ENCODE peak calls at places on chromosomes 16 and 17, in seven cellular contexts. Z, L, Y, U, F, Q and K are unnamed samples.
A peak's percentile ranks its signal among the peaks of the same experiment; 100 is the strongest.

GRCh38 chr17:82175951-82176350 is 36.7 kb downstream of the CCDC57 start:
- DNase-seq in Z (no peak), L (no peak), Y (no peak), U (no peak), F (no peak), Q (no peak), K (no peak)

GRCh38 chr16:14300631-14301149 is 229.6 kb downstream of the MRTFB start:
- DNase-seq in Z (peak; percentile 88), L (peak; percentile 89), Y (no peak), U (peak; percentile 89), F (peak; percentile 77), Q (peak; percentile 54), K (peak; percentile 34)

GRCh38 chr16:2148714-2149629 is 547 bp downstream of the RAB26 start:
- DNase-seq in Z (no peak), L (no peak), Y (no peak), U (no peak), F (no peak), Q (no peak), K (no peak)

GRCh38 chr17:71824671-71825070 is 296.1 kb upstream of the SOX9 start:
- DNase-seq in Z (no peak), L (no peak), Y (no peak), U (no peak), F (no peak), Q (no peak), K (no peak)

GRCh38 chr16:24156777-24157176 is 99.4 kb upstream of the CACNG3 start:
- DNase-seq in Z (no peak), L (no peak), Y (no peak), U (no peak), F (no peak), Q (no peak), K (no peak)

GRCh38 chr17:79305831-79306687 is 231.4 kb downstream of the ENGASE start:
- DNase-seq in Z (no peak), L (no peak), Y (no peak), U (peak; percentile 8), F (no peak), Q (no peak), K (no peak)

GRCh38 chr17:7774037-7774659 is 56.6 kb downstream of the DNAH2 start:
- DNase-seq in Z (peak; percentile 83), L (peak; percentile 79), Y (no peak), U (peak; percentile 76), F (peak; percentile 57), Q (no peak), K (no peak)

GRCh38 chr16:80019395-80019794 is 418.9 kb upstream of the MAF start:
- DNase-seq in Z (no peak), L (no peak), Y (no peak), U (no peak), F (no peak), Q (no peak), K (no peak)

GRCh38 chr17:77729587-77729986 is 228.9 kb upstream of the TNRC6C start:
- DNase-seq in Z (no peak), L (no peak), Y (no peak), U (no peak), F (no peak), Q (no peak), K (no peak)

GRCh38 chr17:16927641-16928321 is 44.1 kb downstream of the TNFRSF13B start:
- DNase-seq in Z (no peak), L (no peak), Y (no peak), U (no peak), F (no peak), Q (no peak), K (no peak)

GRCh38 chr17:57051886-57052342 is 33.1 kb upstream of the AKAP1 start:
- DNase-seq in Z (no peak), L (no peak), Y (no peak), U (no peak), F (no peak), Q (no peak), K (no peak)

GRCh38 chr17:39527220-39527813 is 66.0 kb downstream of the CDK12 start:
- DNase-seq in Z (peak; percentile 15), L (no peak), Y (no peak), U (peak; percentile 49), F (peak; percentile 9), Q (peak; percentile 35), K (no peak)

GRCh38 chr17:69428252-69428980 is 13.9 kb downstream of the MAP2K6 start:
- DNase-seq in Z (no peak), L (no peak), Y (no peak), U (no peak), F (no peak), Q (no peak), K (no peak)

GRCh38 chr17:41065829-41066624 is at the start of gene KRTAP2-4:
- DNase-seq in Z (peak; percentile 30), L (peak; percentile 90), Y (no peak), U (peak; percentile 47), F (peak; percentile 94), Q (no peak), K (no peak)

GRCh38 chr17:80866050-80866793 is 125.4 kb upstream of the CHMP6 start:
- DNase-seq in Z (peak; percentile 67), L (peak; percentile 45), Y (peak; percentile 83), U (peak; percentile 71), F (peak; percentile 75), Q (peak; percentile 86), K (peak; percentile 59)
- TF ChIP-seq CTCF in Z (peak; percentile 94), L (peak; percentile 83), Y (peak; percentile 77), U (peak; percentile 85), F (peak; percentile 91), Q (peak; percentile 60), K (peak; percentile 79)

GRCh38 chr17:59753522-59754467 is 46.3 kb downstream of the VMP1 start:
- DNase-seq in Z (peak; percentile 95), L (peak; percentile 84), Y (no peak), U (peak; percentile 93), F (peak; percentile 74), Q (no peak), K (no peak)
- TF ChIP-seq CTCF in Z (peak; percentile 54), L (peak; percentile 93), Y (peak; percentile 89), U (peak; percentile 58), F (peak; percentile 62), Q (peak; percentile 75), K (peak; percentile 92)

GRCh38 chr17:75855310-75856061 is at the start of gene WBP2:
- DNase-seq in Z (peak; percentile 100), L (peak; percentile 100), Y (peak; percentile 95), U (peak; percentile 100), F (peak; percentile 100), Q (peak; percentile 94), K (peak; percentile 98)

GRCh38 chr17:75856062-75856681 is 1.0 kb upstream of the WBP2 start:
- DNase-seq in Z (no peak), L (no peak), Y (peak; percentile 55), U (no peak), F (no peak), Q (no peak), K (no peak)

GRCh38 chr17:75853410-75853809 is 1.7 kb downstream of the WBP2 start:
- DNase-seq in Z (no peak), L (peak; percentile 61), Y (no peak), U (no peak), F (peak; percentile 86), Q (no peak), K (no peak)

GRCh38 chr17:75854111-75854748 is 905 bp downstream of the WBP2 start:
- DNase-seq in Z (peak; percentile 53), L (peak; percentile 62), Y (no peak), U (peak; percentile 62), F (peak; percentile 60), Q (no peak), K (no peak)

GRCh38 chr17:75854881-75855309 is 240 bp downstream of the WBP2 start:
- DNase-seq in Z (no peak), L (no peak), Y (no peak), U (no peak), F (no peak), Q (no peak), K (no peak)
- TF ChIP-seq CTCF in Z (no peak), L (no peak), Y (no peak), U (no peak), F (peak; percentile 17), Q (no peak), K (no peak)

DNA sequence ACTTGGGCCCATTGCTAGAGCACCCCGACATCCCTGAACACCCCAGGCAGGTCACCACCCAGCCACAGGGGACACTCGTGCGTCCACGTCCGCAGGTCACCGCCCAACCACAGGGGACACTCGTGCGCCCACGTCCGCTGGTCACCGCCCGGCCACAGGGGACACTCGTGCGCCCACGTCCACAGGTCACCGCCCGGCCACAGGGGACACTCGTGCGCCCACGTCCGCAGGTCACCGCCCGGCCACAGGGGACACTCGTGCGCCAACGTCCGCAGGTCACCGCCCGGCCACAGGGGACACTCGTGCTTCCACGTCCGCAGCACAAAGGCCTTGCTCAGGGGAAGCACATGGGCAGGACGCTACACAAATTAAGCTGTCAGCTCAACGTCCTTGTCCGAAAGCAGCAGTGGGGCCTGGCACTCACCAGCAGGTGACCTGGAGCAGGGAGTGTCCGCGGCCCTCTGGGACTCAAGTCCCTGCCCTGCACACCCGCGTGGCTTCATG is 17.7 kb downstream of the GALNS start:
- DNase-seq in Z (no peak), L (no peak), Y (no peak), U (no peak), F (no peak), Q (no peak), K (no peak)
- TF ChIP-seq CTCF in Z (no peak), L (peak; percentile 39), Y (no peak), U (no peak), F (no peak), Q (peak; percentile 29), K (no peak)

GRCh38 chr17:76370261-76370993 is 14.0 kb upstream of the SPHK1 start:
- DNase-seq in Z (peak; percentile 93), L (peak; percentile 97), Y (no peak), U (peak; percentile 93), F (peak; percentile 97), Q (no peak), K (no peak)
- TF ChIP-seq CTCF in Z (peak; percentile 52), L (peak; percentile 89), Y (peak; percentile 35), U (peak; percentile 73), F (peak; percentile 71), Q (no peak), K (no peak)

GRCh38 chr17:33175565-33175964 is 117.5 kb downstream of the ASIC2 start:
- DNase-seq in Z (no peak), L (no peak), Y (no peak), U (no peak), F (no peak), Q (no peak), K (no peak)
- TF ChIP-seq CTCF in Z (no peak), L (no peak), Y (no peak), U (no peak), F (no peak), Q (no peak), K (no peak)

GRCh38 chr17:31266042-31266441 is 31.0 kb downstream of the OMG start:
- DNase-seq in Z (no peak), L (no peak), Y (no peak), U (no peak), F (no peak), Q (no peak), K (no peak)
- TF ChIP-seq CTCF in Z (no peak), L (peak; percentile 35), Y (no peak), U (peak; percentile 24), F (peak; percentile 48), Q (no peak), K (peak; percentile 5)

GRCh38 chr16:15636392-15636873 is 6.5 kb downstream of the MARF1 start:
- DNase-seq in Z (no peak), L (no peak), Y (no peak), U (no peak), F (no peak), Q (no peak), K (no peak)
- TF ChIP-seq CTCF in Z (no peak), L (no peak), Y (no peak), U (no peak), F (no peak), Q (no peak), K (no peak)